ENCODE peak calls at places on chromosomes 6 and 20, in nine cellular contexts. One of them, this sample, is unnamed.

GRCh38 chr6:28675600-28675999 is 149.9 kb downstream of the GPX5 start:
- DNase-seq in Daoy: no peak
- DNase-seq in right atrium auricular region: no peak
- DNase-seq in lung: no peak
- DNase-seq in effector CD4-positive, alpha-beta T cell: no peak
- DNase-seq in HT1080: no peak
- DNase-seq in GM12892: no peak
- DNase-seq in posterior vena cava: no peak
- DNase-seq in NCI-H1092 treated with DMSO at 0.1 percent for 48 hours: no peak
- DNase-seq in this sample: no peak

GRCh38 chr20:44723391-44723790 is 8.2 kb downstream of the CCN5 start:
- DNase-seq in Daoy: no peak
- DNase-seq in right atrium auricular region: no peak
- DNase-seq in lung: no peak
- DNase-seq in effector CD4-positive, alpha-beta T cell: no peak
- DNase-seq in HT1080: no peak
- DNase-seq in GM12892: no peak
- DNase-seq in posterior vena cava: no peak
- DNase-seq in NCI-H1092 treated with DMSO at 0.1 percent for 48 hours: no peak
- DNase-seq in this sample: no peak

GRCh38 chr20:46151936-46152335 is 33.8 kb downstream of the CD40 start:
- DNase-seq in Daoy: no peak
- DNase-seq in right atrium auricular region: no peak
- DNase-seq in lung: no peak
- DNase-seq in effector CD4-positive, alpha-beta T cell: no peak
- DNase-seq in HT1080: no peak
- DNase-seq in GM12892: peak
- DNase-seq in posterior vena cava: peak
- DNase-seq in NCI-H1092 treated with DMSO at 0.1 percent for 48 hours: no peak
- DNase-seq in this sample: no peak

GRCh38 chr6:4271761-4272505 is 136.6 kb upstream of the ECI2 start:
- DNase-seq in Daoy: no peak
- DNase-seq in right atrium auricular region: no peak
- DNase-seq in lung: no peak
- DNase-seq in effector CD4-positive, alpha-beta T cell: no peak
- DNase-seq in HT1080: no peak
- DNase-seq in GM12892: no peak
- DNase-seq in posterior vena cava: no peak
- DNase-seq in NCI-H1092 treated with DMSO at 0.1 percent for 48 hours: no peak
- DNase-seq in this sample: no peak

GRCh38 chr6:105892577-105893262 is 193.4 kb upstream of the PRDM1 start:
- DNase-seq in Daoy: no peak
- DNase-seq in right atrium auricular region: no peak
- DNase-seq in lung: no peak
- DNase-seq in effector CD4-positive, alpha-beta T cell: no peak
- DNase-seq in HT1080: peak
- DNase-seq in GM12892: peak
- DNase-seq in posterior vena cava: no peak
- DNase-seq in NCI-H1092 treated with DMSO at 0.1 percent for 48 hours: no peak
- DNase-seq in this sample: no peak

GRCh38 chr6:7542878-7543394 is 1.5 kb downstream of the DSP start:
- DNase-seq in Daoy: peak
- DNase-seq in right atrium auricular region: no peak
- DNase-seq in lung: peak
- DNase-seq in effector CD4-positive, alpha-beta T cell: no peak
- DNase-seq in HT1080: no peak
- DNase-seq in GM12892: peak
- DNase-seq in posterior vena cava: no peak
- DNase-seq in NCI-H1092 treated with DMSO at 0.1 percent for 48 hours: no peak
- DNase-seq in this sample: no peak

GRCh38 chr20:32651537-32651936 is 22.2 kb downstream of the C20orf203 start:
- DNase-seq in Daoy: no peak
- DNase-seq in right atrium auricular region: no peak
- DNase-seq in lung: no peak
- DNase-seq in effector CD4-positive, alpha-beta T cell: no peak
- DNase-seq in HT1080: no peak
- DNase-seq in GM12892: no peak
- DNase-seq in posterior vena cava: no peak
- DNase-seq in NCI-H1092 treated with DMSO at 0.1 percent for 48 hours: no peak
- DNase-seq in this sample: no peak

GRCh38 chr6:408599-409102 is 17.1 kb downstream of the IRF4 start:
- DNase-seq in Daoy: peak
- DNase-seq in right atrium auricular region: peak
- DNase-seq in lung: peak
- DNase-seq in effector CD4-positive, alpha-beta T cell: no peak
- DNase-seq in HT1080: peak
- DNase-seq in GM12892: no peak
- DNase-seq in posterior vena cava: peak
- DNase-seq in NCI-H1092 treated with DMSO at 0.1 percent for 48 hours: no peak
- DNase-seq in this sample: no peak

GRCh38 chr6:11322252-11322885 is 89.9 kb upstream of the NEDD9 start:
- DNase-seq in Daoy: no peak
- DNase-seq in right atrium auricular region: no peak
- DNase-seq in lung: no peak
- DNase-seq in effector CD4-positive, alpha-beta T cell: no peak
- DNase-seq in HT1080: peak
- DNase-seq in GM12892: no peak
- DNase-seq in posterior vena cava: no peak
- DNase-seq in NCI-H1092 treated with DMSO at 0.1 percent for 48 hours: no peak
- DNase-seq in this sample: no peak

This sample was measured in activated CD4-positive, alpha-beta T cell treated with anti-CD3 and anti-CD28 coated beads, Interleukin-2, amount 50 U/mL, for 1 hour.